ENCODE peak calls at places on chromosomes 11 and 22, in four cellular contexts. R is epithelial cell of esophagus, P is lung, C is thyroid gland. A is an unnamed sample.
A peak's percentile ranks its signal among the peaks of the same experiment; 100 is the strongest.

GRCh38 chr11:126404367-126404766 is 48.9 kb downstream of the ST3GAL4 start:
- DNase-seq in R (peak; percentile 39), P (no peak), C (no peak), A (no peak)

GRCh38 chr11:38448284-38448683 is 1850.2 kb upstream of the RAG2 start:
- DNase-seq in R (peak; percentile 14), P (no peak), C (peak; percentile 22), A (peak; percentile 31)

GRCh38 chr22:38029901-38030300 is 27.3 kb upstream of the PICK1 start:
- DNase-seq in R (no peak), P (no peak), C (no peak), A (no peak)

GRCh38 chr22:41481131-41481830 is 12.4 kb downstream of the ACO2 start:
- DNase-seq in R (no peak), P (peak; percentile 61), C (peak; percentile 85), A (no peak)

GRCh38 chr11:134464196-134464595 is 52.2 kb upstream of the B3GAT1 start:
- DNase-seq in R (no peak), P (no peak), C (peak; percentile 27), A (no peak)

GRCh38 chr11:30774451-30774850 is 188.3 kb upstream of the MPPED2 start:
- DNase-seq in R (no peak), P (no peak), C (peak; percentile 12), A (no peak)

GRCh38 chr11:12150831-12151382 is 40.5 kb downstream of the MICAL2 start:
- DNase-seq in R (peak; percentile 53), P (no peak), C (no peak), A (no peak)

GRCh38 chr11:2186669-2187266 is 15.2 kb upstream of the TH start:
- DNase-seq in R (peak; percentile 61), P (no peak), C (no peak), A (peak; percentile 46)

GRCh38 chr22:37549704-37550059 is 10.6 kb upstream of the CDC42EP1 start:
- DNase-seq in R (no peak), P (no peak), C (peak; percentile 89), A (peak; percentile 93)

GRCh38 chr22:37212174-37212906 is at the start of gene SSTR3:
- DNase-seq in R (no peak), P (no peak), C (no peak), A (peak; percentile 46)

GRCh38 chr22:30422481-30423295 is 2.9 kb upstream of the MTFP1 start:
- DNase-seq in R (peak; percentile 95), P (peak; percentile 73), C (peak; percentile 85), A (peak; percentile 91)

GRCh38 chr11:75627879-75628668 is 40.8 kb downstream of the MAP6 start:
- DNase-seq in R (no peak), P (no peak), C (no peak), A (no peak)

GRCh38 chr11:114058026-114058706 is 1.3 kb upstream of the ZBTB16 start:
- DNase-seq in R (peak; percentile 35), P (peak; percentile 71), C (peak; percentile 43), A (peak; percentile 34)

GRCh38 chr22:38258895-38259294 is 13.9 kb downstream of the TMEM184B start:
- DNase-seq in R (no peak), P (no peak), C (no peak), A (no peak)

GRCh38 chr11:128506999-128507591 is 80.3 kb downstream of the ETS1 start:
- DNase-seq in R (peak; percentile 92), P (peak; percentile 77), C (peak; percentile 41), A (peak; percentile 77)

GRCh38 chr11:133347988-133348387 is 184.3 kb downstream of the OPCML start:
- DNase-seq in R (peak; percentile 78), P (no peak), C (no peak), A (no peak)

GRCh38 chr22:46043816-46044717 is 67.1 kb upstream of the WNT7B start:
- DNase-seq in R (peak; percentile 61), P (no peak), C (peak; percentile 60), A (peak; percentile 60)

GRCh38 chr22:38460367-38460952 is 5.5 kb upstream of the KCNJ4 start:
- DNase-seq in R (no peak), P (no peak), C (no peak), A (no peak)

GRCh38 chr22:17829691-17830040 is 55.4 kb upstream of the BID start:
- DNase-seq in R (peak; percentile 72), P (no peak), C (no peak), A (no peak)

GRCh38 chr11:62806611-62807121 is 1.4 kb upstream of the NXF1 start:
- DNase-seq in R (peak; percentile 81), P (no peak), C (peak; percentile 10), A (peak; percentile 27)

GRCh38 chr11:85299247-85299646 is 327.9 kb downstream of the DLG2 start:
- DNase-seq in R (no peak), P (no peak), C (no peak), A (no peak)

GRCh38 chr11:118295834-118296454 is 8.6 kb upstream of the CD3E start:
- DNase-seq in R (peak; percentile 92), P (no peak), C (peak; percentile 19), A (peak; percentile 55)

GRCh38 chr11:131760191-131760951 is 390.0 kb downstream of the NTM start:
- DNase-seq in R (no peak), P (no peak), C (no peak), A (no peak)

GRCh38 chr11:97722065-97722464 is 1298.7 kb upstream of the CNTN5 start:
- DNase-seq in R (peak; percentile 94), P (no peak), C (no peak), A (no peak)

GRCh38 chr11:116420030-116420429 is 352.8 kb downstream of the BUD13 start:
- DNase-seq in R (no peak), P (no peak), C (no peak), A (no peak)

GRCh38 chr11:100208207-100208606 is 478.9 kb upstream of the ARHGAP42 start:
- DNase-seq in R (peak; percentile 82), P (no peak), C (no peak), A (no peak)

GRCh38 chr22:18987765-18988164 is 51.7 kb upstream of the PRODH start:
- DNase-seq in R (peak; percentile 25), P (no peak), C (peak; percentile 16), A (peak; percentile 69)

GRCh38 chr22:40753114-40753513 is 66.0 kb downstream of the SLC25A17 start:
- DNase-seq in R (no peak), P (no peak), C (no peak), A (no peak)

GRCh38 chr22:45083659-45084305 is 74.0 kb upstream of the PHF21B start:
- DNase-seq in R (peak; percentile 78), P (no peak), C (no peak), A (no peak)

GRCh38 chr11:6799402-6799801 is at the start of gene OR6A2:
- DNase-seq in R (peak; percentile 50), P (no peak), C (no peak), A (no peak)

GRCh38 chr11:111834432-111835163 is 36.8 kb downstream of the ALG9 start:
- DNase-seq in R (no peak), P (no peak), C (no peak), A (no peak)

DNA sequence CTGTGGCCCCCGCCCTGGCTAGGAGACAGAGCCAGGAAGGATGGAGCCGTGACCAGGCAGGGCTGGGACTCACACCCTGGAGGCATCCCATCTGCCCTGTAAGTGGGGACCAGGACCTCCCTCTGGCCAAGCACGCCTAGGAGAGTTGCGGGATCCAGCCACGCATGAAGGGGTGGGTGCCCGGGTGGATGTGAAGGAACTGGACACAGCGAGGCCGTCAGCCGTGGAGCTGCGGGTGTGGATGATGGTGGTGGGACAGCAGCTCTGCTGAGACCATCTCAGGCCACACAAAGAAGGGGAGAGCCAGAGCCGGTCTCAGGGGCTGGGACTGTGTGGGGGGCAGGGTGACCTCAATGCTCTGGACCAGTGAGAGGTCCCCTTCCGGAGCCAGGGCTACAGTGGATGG is 746.4 kb downstream of the BRD1 start:
- DNase-seq in R (no peak), P (no peak), C (no peak), A (no peak)
- H3K4me3 ChIP-seq in R (no peak overlapping the region), P (no peak overlapping the region), C (no peak overlapping the region), A (no peak overlapping the region)

DNA sequence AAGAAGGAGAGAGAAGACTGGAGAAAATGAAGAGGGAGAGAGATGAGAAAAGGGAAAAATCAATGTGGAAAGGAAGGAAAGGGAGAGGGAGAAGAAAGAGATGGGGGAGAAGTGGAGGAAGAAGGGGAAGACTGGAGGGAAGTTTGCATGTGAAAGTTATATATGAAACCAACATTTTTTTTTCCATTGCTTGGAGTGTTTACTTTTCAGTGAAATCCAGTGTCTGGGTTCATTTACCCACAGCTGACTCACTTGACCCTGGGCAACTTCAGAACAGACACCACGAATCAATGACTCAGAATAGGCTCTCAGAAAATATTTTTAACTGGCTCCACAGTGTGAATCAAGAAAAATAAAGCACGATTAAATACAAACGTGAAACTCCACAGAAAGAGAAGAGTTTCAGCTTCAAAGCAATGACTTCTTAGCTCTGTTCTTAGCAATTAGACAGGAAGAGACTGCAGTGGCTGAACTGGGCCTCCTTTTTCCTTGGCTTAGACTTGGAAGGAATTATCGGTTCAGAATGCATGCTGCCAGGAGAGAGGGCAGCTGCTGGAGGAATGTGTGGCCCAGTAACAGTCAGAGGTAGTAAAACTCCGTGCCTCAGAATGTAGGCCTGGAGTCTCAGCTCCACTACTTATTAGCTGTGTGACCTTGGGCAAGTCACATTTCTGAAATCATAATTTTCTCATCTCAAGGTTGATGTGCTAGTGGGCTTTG is 237.5 kb downstream of the MIAT start:
- DNase-seq in R (peak; percentile 89), P (peak; percentile 29), C (peak; percentile 44), A (no peak)
- H3K4me3 ChIP-seq in R (no peak overlapping the region), P (no peak overlapping the region), C (no peak overlapping the region), A (no peak overlapping the region)

DNA sequence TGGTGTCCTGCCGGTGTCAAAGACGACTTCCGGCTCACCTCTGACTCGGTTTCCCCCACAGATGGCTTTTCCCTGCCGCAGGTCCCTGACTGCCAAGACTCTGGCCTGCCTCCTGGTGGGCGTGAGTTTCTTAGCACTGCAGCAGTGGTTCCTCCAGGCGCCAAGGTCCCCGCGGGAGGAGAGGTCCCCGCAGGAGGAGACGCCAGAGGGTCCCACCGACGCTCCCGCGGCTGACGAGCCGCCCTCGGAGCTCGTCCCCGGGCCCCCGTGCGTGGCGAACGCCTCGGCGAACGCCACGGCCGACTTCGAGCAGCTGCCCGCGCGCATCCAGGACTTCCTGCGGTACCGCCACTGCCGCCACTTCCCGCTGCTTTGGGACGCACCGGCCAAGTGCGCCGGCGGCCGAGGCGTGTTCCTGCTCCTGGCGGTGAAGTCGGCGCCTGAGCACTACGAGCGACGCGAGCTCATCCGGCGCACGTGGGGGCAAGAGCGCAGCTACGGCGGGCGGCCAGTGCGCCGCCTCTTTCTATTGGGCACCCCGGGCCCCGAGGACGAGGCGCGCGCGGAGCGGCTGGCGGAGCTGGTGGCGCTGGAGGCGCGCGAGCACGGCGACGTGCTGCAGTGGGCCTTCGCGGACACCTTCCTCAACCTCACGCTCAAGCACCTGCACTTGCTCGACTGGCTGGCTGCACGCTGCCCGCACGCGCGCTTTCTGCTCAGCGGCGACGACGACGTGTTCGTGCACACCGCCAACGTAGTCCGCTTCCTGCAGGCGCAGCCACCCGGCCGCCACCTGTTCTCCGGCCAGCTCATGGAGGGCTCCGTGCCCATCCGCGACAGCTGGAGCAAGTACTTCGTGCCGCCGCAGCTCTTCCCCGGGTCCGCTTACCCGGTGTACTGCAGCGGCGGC is 5.5 kb downstream of the B3GNT6 start:
- DNase-seq in R (peak; percentile 42), P (no peak), C (peak; percentile 11), A (peak; percentile 56)
- H3K4me3 ChIP-seq in R (no peak overlapping the region), P (peak overlapping the region; percentile 20), C (no peak overlapping the region), A (no peak overlapping the region)

DNA sequence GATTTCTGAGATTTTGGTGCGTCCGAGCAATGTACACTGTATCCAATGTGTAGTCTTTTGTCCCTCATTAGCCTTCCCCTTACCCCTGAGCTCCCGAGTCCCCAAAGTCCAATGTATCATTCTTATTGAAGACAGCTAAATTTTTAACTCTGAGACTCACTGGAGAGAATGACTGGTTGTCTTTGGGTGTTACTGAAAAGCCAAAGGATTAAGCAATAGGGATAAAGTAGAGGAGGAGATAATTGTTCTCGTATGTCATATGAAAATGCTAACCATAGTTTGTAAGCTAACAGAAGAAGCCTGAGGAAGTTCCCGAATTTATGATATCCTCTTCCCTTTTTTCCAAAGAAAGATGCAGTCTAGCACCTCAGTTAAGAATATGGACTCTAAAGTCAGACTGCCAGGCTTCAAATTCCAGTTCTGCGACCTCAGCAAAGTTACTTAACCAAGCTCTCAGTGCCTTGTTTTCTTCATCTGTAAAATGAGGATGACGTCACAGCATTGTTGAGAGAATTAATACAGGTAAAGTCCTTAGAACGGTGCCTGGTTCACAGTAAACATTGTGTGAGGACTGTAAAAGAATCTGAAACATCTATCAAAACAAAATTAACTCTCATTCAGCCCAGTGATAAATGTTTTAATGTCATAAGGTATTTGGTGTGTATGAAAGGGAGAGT is 1.6 kb upstream of the MSANTD2 start:
- DNase-seq in R (peak; percentile 32), P (no peak), C (no peak), A (no peak)
- H3K4me3 ChIP-seq in R (no peak overlapping the region), P (no peak overlapping the region), C (no peak overlapping the region), A (no peak overlapping the region)